ENCODE peak calls at places on chromosomes 12 and 14, in nine cellular contexts. C is ovary, B is SK-N-SH, L is thyroid gland, M is adrenal gland, F is Peyer's patch, W is Panc1, P is upper lobe of right lung, O is cardiac muscle cell. U is an unnamed sample.
A peak's percentile ranks its signal among the peaks of the same experiment; 100 is the strongest.

GRCh38 chr12:76927170-76927784 is 48.5 kb upstream of the CSRP2 start:
- DNase-seq in C (no peak), B (peak; percentile 49), L (no peak), M (peak; percentile 16), F (peak; percentile 53), W (no peak), P (no peak), O (peak; percentile 72), U (peak; percentile 35)

GRCh38 chr14:90555126-90556049 is 158.6 kb downstream of the CALM1 start:
- DNase-seq in C (no peak), B (no peak), L (no peak), M (no peak), F (no peak), W (no peak), P (no peak), O (no peak), U (no peak)

GRCh38 chr14:90111895-90112534 is 50.2 kb downstream of the KCNK13 start:
- DNase-seq in C (no peak), B (no peak), L (no peak), M (no peak), F (no peak), W (no peak), P (no peak), O (no peak), U (no peak)

GRCh38 chr12:94401326-94401725 is 58.3 kb downstream of the CEP83 start:
- DNase-seq in C (no peak), B (no peak), L (no peak), M (no peak), F (no peak), W (no peak), P (no peak), O (no peak), U (no peak)

GRCh38 chr14:41541333-41541732 is 65.3 kb upstream of the LRFN5 start:
- DNase-seq in C (no peak), B (no peak), L (no peak), M (no peak), F (no peak), W (no peak), P (no peak), O (no peak), U (no peak)

GRCh38 chr14:63908667-63909264 is 56.0 kb downstream of the SYNE2 start:
- DNase-seq in C (no peak), B (no peak), L (no peak), M (no peak), F (no peak), W (no peak), P (no peak), O (no peak), U (no peak)

GRCh38 chr14:35335388-35336092 is 43.4 kb downstream of the PSMA6 start:
- DNase-seq in C (peak; percentile 68), B (peak; percentile 36), L (peak; percentile 57), M (peak; percentile 83), F (peak; percentile 94), W (no peak), P (peak; percentile 71), O (peak; percentile 32), U (peak; percentile 81)

GRCh38 chr12:6122211-6122610 is 2.3 kb downstream of the VWF start:
- DNase-seq in C (no peak), B (no peak), L (no peak), M (no peak), F (peak; percentile 10), W (no peak), P (no peak), O (no peak), U (no peak)

GRCh38 chr14:100653409-100653808 is 66.2 kb upstream of the BEGAIN start:
- DNase-seq in C (no peak), B (peak; percentile 70), L (no peak), M (no peak), F (peak; percentile 61), W (no peak), P (no peak), O (no peak), U (no peak)

GRCh38 chr14:100140452-100141132 is 18.9 kb downstream of the DEGS2 start:
- DNase-seq in C (no peak), B (no peak), L (peak; percentile 79), M (no peak), F (no peak), W (no peak), P (peak; percentile 76), O (peak; percentile 40), U (no peak)

GRCh38 chr12:6540181-6540877 is 6.0 kb downstream of the GAPDH start:
- DNase-seq in C (peak; percentile 89), B (peak; percentile 36), L (peak; percentile 92), M (peak; percentile 90), F (peak; percentile 95), W (no peak), P (peak; percentile 91), O (peak; percentile 97), U (peak; percentile 49)

GRCh38 chr12:110100315-110100970 is 23.7 kb upstream of the IFT81 start:
- DNase-seq in C (peak; percentile 83), B (peak; percentile 65), L (peak; percentile 64), M (peak; percentile 47), F (peak; percentile 90), W (peak; percentile 53), P (no peak), O (peak; percentile 86), U (peak; percentile 72)

GRCh38 chr14:105537580-105538474 is 11.4 kb downstream of the TMEM121 start:
- DNase-seq in C (peak; percentile 45), B (peak; percentile 95), L (peak; percentile 56), M (no peak), F (peak; percentile 89), W (no peak), P (peak; percentile 82), O (peak; percentile 19), U (peak; percentile 55)

GRCh38 chr12:3523058-3523457 is 32.1 kb downstream of the PRMT8 start:
- DNase-seq in C (no peak), B (no peak), L (no peak), M (no peak), F (no peak), W (no peak), P (no peak), O (no peak), U (no peak)

GRCh38 chr14:24368562-24369252 is 723 bp downstream of the NFATC4 start:
- DNase-seq in C (peak; percentile 90), B (peak; percentile 94), L (peak; percentile 76), M (peak; percentile 67), F (peak; percentile 50), W (no peak), P (peak; percentile 70), O (peak; percentile 83), U (peak; percentile 43)

GRCh38 chr14:22588419-22589095 is 467 bp downstream of the DAD1 start:
- DNase-seq in C (no peak), B (no peak), L (no peak), M (no peak), F (no peak), W (no peak), P (no peak), O (no peak), U (no peak)

GRCh38 chr12:37672655-37673260 is 643.8 kb upstream of the ALG10B start:
- DNase-seq in C (no peak), B (no peak), L (no peak), M (no peak), F (no peak), W (no peak), P (no peak), O (no peak), U (no peak)

GRCh38 chr14:43528321-43528720 is 978.8 kb downstream of the FSCB start:
- DNase-seq in C (no peak), B (no peak), L (no peak), M (no peak), F (no peak), W (no peak), P (no peak), O (no peak), U (no peak)

DNA sequence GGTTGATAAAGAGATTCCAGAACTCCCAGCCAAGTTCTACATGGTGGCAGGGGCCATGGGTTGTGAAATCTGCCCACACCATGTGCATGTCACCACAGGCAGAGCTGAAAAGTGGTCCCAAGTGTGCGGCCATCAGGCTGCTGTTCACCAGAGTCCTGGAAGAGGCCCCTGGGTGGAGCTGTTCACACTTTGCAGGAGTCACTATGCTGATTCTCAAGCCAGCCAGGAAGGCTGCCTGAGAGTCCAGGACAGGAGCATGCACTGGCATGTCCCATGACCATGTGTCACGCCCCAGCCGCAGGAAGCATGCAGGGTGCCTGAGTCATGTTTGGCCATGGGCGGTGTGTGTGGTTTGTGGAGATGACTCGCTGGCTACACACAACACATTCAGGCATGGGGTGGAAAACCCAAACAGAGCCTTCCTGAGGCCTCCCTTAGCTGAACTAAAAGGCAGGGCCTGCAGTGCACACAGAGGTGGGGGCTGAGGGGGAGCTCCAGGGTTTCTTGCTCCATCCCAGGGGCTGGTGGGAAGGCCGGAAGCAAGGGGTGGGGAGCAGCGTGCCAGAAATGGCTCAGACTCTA is 19.5 kb downstream of the ABCB9 start:
- DNase-seq in C (peak; percentile 52), B (no peak), L (peak; percentile 49), M (peak; percentile 96), F (peak; percentile 94), W (peak; percentile 91), P (peak; percentile 91), O (peak; percentile 97), U (peak; percentile 86)
- TF ChIP-seq CTCF in C (no peak), B (peak; percentile 56), L (peak; percentile 7), M (peak; percentile 30), F (peak; percentile 33), W (no peak), P (peak; percentile 36), O (peak; percentile 47), U (no peak)

GRCh38 chr12:15636060-15636890 is 152.9 kb downstream of the EPS8 start:
- DNase-seq in C (no peak), B (no peak), L (no peak), M (no peak), F (no peak), W (no peak), P (no peak), O (no peak), U (no peak)
- H3K27ac ChIP-seq in C (no peak overlapping the region), B (peak overlapping the region; percentile 93), L (no peak overlapping the region), M (no peak overlapping the region), F (no peak overlapping the region), W (no peak overlapping the region), P (no peak overlapping the region), O (no peak overlapping the region), U (no peak overlapping the region)

GRCh38 chr12:30779178-30779577 is 24.4 kb upstream of the CAPRIN2 start:
- DNase-seq in C (no peak), B (no peak), L (no peak), M (no peak), F (no peak), W (no peak), P (no peak), O (no peak), U (no peak)
- H3K9me3 ChIP-seq in C (no peaks in the 10 kb centered on the region), B (peaks cover 4% of the 10 kb centered on the region), L (no peaks in the 10 kb centered on the region), M (peaks cover 5% of the 10 kb centered on the region), F (no peaks in the 10 kb centered on the region), W (peaks cover 30% of the 10 kb centered on the region), P (no peaks in the 10 kb centered on the region), O (no peaks in the 10 kb centered on the region), U (no peaks in the 10 kb centered on the region)

DNA sequence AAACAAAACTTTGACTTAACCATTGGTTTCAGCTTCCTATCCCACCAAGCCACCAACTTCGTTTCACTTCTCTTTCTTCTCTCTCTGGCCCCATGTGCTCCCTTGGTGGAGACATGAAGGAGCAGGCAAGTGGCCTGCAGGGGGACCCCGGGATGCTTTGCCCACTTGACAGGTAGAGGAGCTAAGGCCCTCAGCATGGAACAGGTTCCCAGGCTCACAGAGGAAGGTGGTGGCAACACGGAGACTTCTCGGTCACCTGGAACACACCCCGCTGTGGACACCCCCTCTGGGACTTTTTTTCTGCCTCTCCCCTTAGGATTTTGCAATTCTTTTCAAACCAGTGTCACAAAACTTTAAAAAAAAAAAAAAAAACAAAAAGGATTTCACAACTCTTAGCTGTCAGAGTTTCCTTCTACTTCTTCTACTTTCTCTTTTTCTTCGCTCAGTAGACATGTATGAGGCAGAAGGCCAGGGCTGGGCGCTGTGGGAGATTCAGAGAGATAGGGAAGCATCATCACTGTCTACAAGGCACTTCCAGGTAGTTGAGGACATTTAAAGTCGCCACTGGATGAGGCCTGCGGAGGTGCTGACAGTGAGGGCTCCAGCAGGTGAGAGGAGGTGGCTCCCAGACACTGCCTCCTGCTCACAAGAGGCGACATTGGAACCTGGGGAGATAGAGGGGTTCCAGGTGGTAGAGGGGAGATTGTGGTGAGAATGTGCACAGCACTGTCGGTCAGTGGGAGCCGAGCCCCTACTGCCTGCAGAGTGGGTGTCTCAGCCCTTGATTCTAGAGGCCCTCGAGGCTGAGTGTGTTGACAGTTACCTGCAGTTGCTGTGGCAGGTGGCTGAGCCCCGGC is 119.6 kb downstream of the GCH1 start:
- DNase-seq in C (no peak), B (no peak), L (no peak), M (peak; percentile 32), F (peak; percentile 73), W (no peak), P (no peak), O (no peak), U (no peak)
- TF ChIP-seq CTCF in C (no peak), B (peak; percentile 21), L (no peak), M (peak; percentile 27), F (no peak), W (no peak), P (no peak), O (peak; percentile 26), U (no peak)